ENCODE peak calls at places on chromosomes 2 and 18, in ten cellular contexts. P is activated gamma-delta T cell; J is tibial artery; S is B cell; E is iPS-NIHi11; W is nucleus accumbens; K is ACHN; C is GM20000; Z is activated CD4-positive, alpha-beta T cell treated with anti-CD3 and anti-CD28 coated beads for 48 hours; U is NCI-H345. M is an unnamed sample.

GRCh38 chr2:23434721-23435121 is 49.7 kb downstream of the KLHL29 start:
- DNase-seq in J (no peak), S (no peak), C (no peak), W (no peak), Z (no peak), K (no peak), P (no peak), U (no peak), E (no peak), M (no peak)

GRCh38 chr2:102872388-102872787 is 110.6 kb downstream of the TMEM182 start:
- DNase-seq in J (no peak), K (peak; percentile 42), U (no peak), Z (no peak), P (no peak), S (no peak), C (no peak), W (no peak), E (no peak), M (no peak)

GRCh38 chr2:5693288-5694015 is 1.3 kb downstream of the SOX11 start:
- DNase-seq in U (peak; percentile 70), P (no peak), Z (peak; percentile 10), S (no peak), E (no peak), C (peak; percentile 46), W (no peak), K (no peak), J (no peak), M (no peak)

GRCh38 chr2:191539068-191539467 is 138.9 kb upstream of the NABP1 start:
- DNase-seq in C (no peak), U (peak; percentile 16), Z (peak; percentile 58), W (no peak), E (peak; percentile 43), P (no peak), K (peak; percentile 43), J (no peak), S (no peak), M (no peak)

GRCh38 chr2:43469713-43470112 is 126.1 kb downstream of the THADA start:
- DNase-seq in S (no peak), C (no peak), P (no peak), K (no peak), E (no peak), W (no peak), J (no peak), Z (no peak), U (no peak), M (no peak)

GRCh38 chr2:49210191-49210590 is 55.9 kb upstream of the FSHR start:
- DNase-seq in Z (no peak), P (no peak), U (no peak), J (no peak), K (no peak), S (no peak), C (no peak), E (peak; percentile 54), W (no peak), M (no peak)

GRCh38 chr2:75493230-75493629 is 67.5 kb downstream of the EVA1A start:
- DNase-seq in E (no peak), U (no peak), S (no peak), P (no peak), C (no peak), W (no peak), Z (no peak), J (no peak), K (no peak), M (no peak)

GRCh38 chr18:62017618-62018017 is 124.8 kb upstream of the RNF152 start:
- DNase-seq in Z (no peak), C (no peak), E (no peak), K (no peak), W (no peak), J (no peak), S (no peak), P (no peak), U (no peak), M (no peak)

GRCh38 chr2:181077128-181077709 is 96.8 kb downstream of the UBE2E3 start:
- DNase-seq in Z (no peak), C (peak; percentile 49), P (no peak), U (peak; percentile 58), W (no peak), S (peak; percentile 48), E (peak; percentile 46), J (no peak), K (peak; percentile 68), M (peak; percentile 20)

GRCh38 chr2:150607471-150607870 is 120.0 kb upstream of the RND3 start:
- DNase-seq in U (no peak), J (no peak), E (no peak), K (no peak), W (no peak), Z (no peak), S (no peak), C (no peak), P (no peak), M (no peak)

GRCh38 chr2:176171331-176172006 is 14.4 kb downstream of the HOXD3 start:
- DNase-seq in S (no peak), K (no peak), W (peak; percentile 7), C (no peak), Z (no peak), P (no peak), J (no peak), E (no peak), U (no peak), M (no peak)

GRCh38 chr2:88067189-88067588 is 436 bp upstream of the SMYD1 start:
- DNase-seq in P (no peak), K (no peak), W (no peak), C (no peak), U (no peak), Z (no peak), J (no peak), S (no peak), E (no peak), M (no peak)

GRCh38 chr2:97751752-97752151 is 38.4 kb downstream of the ZAP70 start:
- DNase-seq in C (no peak), S (peak; percentile 24), U (peak; percentile 73), K (no peak), E (peak; percentile 52), J (no peak), W (no peak), P (no peak), Z (no peak), M (no peak)

GRCh38 chr2:70515938-70516337 is 37.7 kb downstream of the TGFA start:
- DNase-seq in K (no peak), U (no peak), J (no peak), W (no peak), P (no peak), E (no peak), Z (no peak), S (no peak), C (no peak), M (no peak)

GRCh38 chr18:47574966-47575365 is 323.5 kb upstream of the SKOR2 start:
- DNase-seq in S (no peak), K (no peak), E (no peak), U (peak; percentile 48), J (no peak), P (no peak), Z (no peak), W (no peak), C (no peak), M (no peak)

GRCh38 chr2:29940706-29941105 is 19.3 kb upstream of the ALK start:
- DNase-seq in S (no peak), W (no peak), C (no peak), K (no peak), E (no peak), Z (no peak), P (no peak), U (no peak), J (no peak), M (no peak)

GRCh38 chr2:174666312-174666711 is 68.7 kb upstream of the WIPF1 start:
- DNase-seq in K (no peak), U (no peak), P (no peak), J (no peak), W (no peak), E (no peak), S (no peak), C (no peak), Z (no peak), M (no peak)

GRCh38 chr2:47058061-47058931 is 96.8 kb downstream of the STPG4 start:
- DNase-seq in W (peak; percentile 52), E (no peak), P (no peak), K (no peak), J (peak; percentile 87), S (no peak), U (no peak), Z (no peak), C (no peak), M (no peak)

GRCh38 chr2:226916662-226917061 is 80.8 kb downstream of the RHBDD1 start:
- DNase-seq in W (no peak), P (no peak), J (no peak), Z (no peak), E (no peak), C (no peak), K (no peak), U (no peak), S (no peak), M (no peak)

GRCh38 chr2:198465970-198466369 is 661.6 kb downstream of the PLCL1 start:
- DNase-seq in C (no peak), K (no peak), S (no peak), W (no peak), Z (no peak), U (no peak), P (no peak), J (no peak), E (no peak), M (no peak)

GRCh38 chr2:203407496-203407895 is 79.3 kb downstream of the ABI2 start:
- DNase-seq in E (no peak), W (no peak), K (no peak), U (no peak), J (no peak), P (no peak), S (no peak), Z (no peak), C (no peak), M (no peak)

GRCh38 chr2:236903978-236904377 is 181.7 kb upstream of the COPS8 start:
- DNase-seq in P (no peak), J (no peak), E (no peak), W (no peak), U (no peak), S (no peak), K (no peak), C (no peak), Z (no peak), M (no peak)

GRCh38 chr18:5058768-5059539 is 138.1 kb downstream of the AKAIN1 start:
- DNase-seq in P (no peak), E (no peak), S (no peak), C (peak; percentile 33), K (no peak), Z (peak; percentile 34), U (no peak), J (no peak), W (no peak), M (no peak)